ENCODE peak calls at places on chromosomes 4 and X, in five cellular contexts. G is GM12878, X is K562, N is GM23338, S is HepG2. T is an unnamed sample.

GRCh38 chr4:74624351-74625151 is 169.8 kb downstream of the BTC start:
- DNase-seq in G (no peak), X (no peak), N (no peak), S (peak), T (no peak)

GRCh38 chrX:153689654-153690465 is 2.1 kb downstream of the SLC6A8 start:
- DNase-seq in G (no peak), X (peak), N (no peak), S (no peak), T (no peak)

GRCh38 chr4:7938513-7939376 is 916 bp downstream of the AFAP1 start:
- DNase-seq in G (no peak), X (no peak), N (peak), S (no peak), T (no peak)

GRCh38 chr4:144788469-144788868 is 142.5 kb downstream of the HHIP start:
- DNase-seq in G (no peak), X (no peak), N (no peak), S (no peak), T (no peak)

GRCh38 chrX:42246814-42247213 is 323.5 kb upstream of the CASK start:
- DNase-seq in G (no peak), X (no peak), N (no peak), S (peak), T (no peak)

GRCh38 chr4:157048248-157048647 is 27.7 kb upstream of the GLRB start:
- DNase-seq in G (no peak), X (no peak), N (no peak), S (no peak), T (no peak)

GRCh38 chrX:102067966-102068723 is 57.3 kb upstream of the TCEAL2 start:
- DNase-seq in G (peak), X (peak), N (peak), S (peak), T (no peak)

GRCh38 chr4:129172181-129172580 is 76.2 kb downstream of the C4orf33 start:
- DNase-seq in G (no peak), X (no peak), N (no peak), S (no peak), T (no peak)

GRCh38 chr4:89109841-89110540 is 1.3 kb upstream of the TIGD2 start:
- DNase-seq in G (no peak), X (no peak), N (peak), S (no peak), T (no peak)

GRCh38 chr4:73615613-73616012 is 4.6 kb downstream of the RASSF6 start:
- DNase-seq in G (no peak), X (no peak), N (peak), S (peak), T (no peak)

GRCh38 chr4:72971572-72971971 is 97.9 kb downstream of the COX18 start:
- DNase-seq in G (no peak), X (no peak), N (no peak), S (no peak), T (no peak)

GRCh38 chr4:73989928-73990327 is 1.9 kb upstream of the PPBP start:
- DNase-seq in G (no peak), X (no peak), N (no peak), S (no peak), T (no peak)

GRCh38 chr4:20832821-20833220 is 132.6 kb downstream of the PACRGL start:
- DNase-seq in G (no peak), X (no peak), N (no peak), S (no peak), T (no peak)

GRCh38 chrX:119042040-119042439 is 30.8 kb upstream of the CT47C1 start:
- DNase-seq in G (no peak), X (no peak), N (no peak), S (no peak), T (no peak)

GRCh38 chr4:106160560-106160959 is 155.4 kb downstream of the TBCK start:
- DNase-seq in G (no peak), X (no peak), N (no peak), S (no peak), T (no peak)

GRCh38 chr4:3308691-3309090 is 15.9 kb downstream of the RGS12 start:
- DNase-seq in G (no peak), X (no peak), N (no peak), S (no peak), T (no peak)

GRCh38 chr4:82248903-82249632 is 124.7 kb downstream of the HNRNPD start:
- DNase-seq in G (no peak), X (no peak), N (no peak), S (no peak), T (peak)

GRCh38 chr4:62415256-62415655 is 1215.1 kb downstream of the ADGRL3 start:
- DNase-seq in G (no peak), X (no peak), N (no peak), S (no peak), T (no peak)

GRCh38 chrX:136039485-136039884 is 54.2 kb downstream of the SLC9A6 start:
- DNase-seq in G (no peak), X (no peak), N (no peak), S (no peak), T (no peak)

GRCh38 chrX:18809641-18810040 is 102.2 kb downstream of the PPEF1 start:
- DNase-seq in G (no peak), X (no peak), N (no peak), S (no peak), T (no peak)

GRCh38 chr4:151415978-151416377 is 7.0 kb downstream of the FHIP1A start:
- DNase-seq in G (no peak), X (no peak), N (no peak), S (no peak), T (no peak)

GRCh38 chrX:136528645-136529315 is 3.2 kb upstream of the VGLL1 start:
- DNase-seq in G (no peak), X (peak), N (peak), S (no peak), T (no peak)

GRCh38 chr4:680931-681645 is 6.7 kb downstream of the MYL5 start:
- DNase-seq in G (no peak), X (peak), N (peak), S (no peak), T (no peak)

GRCh38 chr4:101277661-101278060 is 69.7 kb downstream of the PPP3CA start:
- DNase-seq in G (no peak), X (no peak), N (no peak), S (no peak), T (no peak)

GRCh38 chrX:102978594-102978993 is 41.5 kb downstream of the RAB40AL start:
- DNase-seq in G (no peak), X (peak), N (peak), S (no peak), T (no peak)

GRCh38 chr4:108117473-108118182 is 51.1 kb downstream of the LEF1 start:
- DNase-seq in G (no peak), X (peak), N (peak), S (peak), T (no peak)

GRCh38 chr4:213971-214370 is 89.7 kb downstream of the ZNF718 start:
- DNase-seq in G (no peak), X (no peak), N (peak), S (no peak), T (no peak)

GRCh38 chrX:106954041-106954440 is 33.8 kb downstream of the CLDN2 start:
- DNase-seq in G (no peak), X (no peak), N (no peak), S (no peak), T (no peak)

GRCh38 chr4:79232555-79232954 is 93.3 kb downstream of the NAA11 start:
- DNase-seq in G (no peak), X (no peak), N (no peak), S (no peak), T (no peak)

GRCh38 chr4:177214935-177215334 is 94.7 kb upstream of the NEIL3 start:
- DNase-seq in G (no peak), X (no peak), N (no peak), S (no peak), T (no peak)

GRCh38 chrX:134660627-134661026 is 2.4 kb upstream of the PLAC1 start:
- DNase-seq in G (no peak), X (no peak), N (no peak), S (no peak), T (no peak)

GRCh38 chrX:16067886-16068515 is 55.4 kb upstream of the GRPR start:
- DNase-seq in G (peak), X (no peak), N (no peak), S (no peak), T (no peak)

GRCh38 chr4:36551697-36552214 is 270.3 kb downstream of the DTHD1 start:
- DNase-seq in G (peak), X (no peak), N (peak), S (no peak), T (no peak)

GRCh38 chrX:64580605-64581004 is 185.4 kb upstream of the MTMR8 start:
- DNase-seq in G (no peak), X (no peak), N (no peak), S (no peak), T (no peak)

GRCh38 chr4:42627887-42628646 is 28.8 kb downstream of the ATP8A1 start:
- DNase-seq in G (peak), X (no peak), N (peak), S (no peak), T (no peak)

GRCh38 chr4:174607792-174608191 is 85.5 kb upstream of the HPGD start:
- DNase-seq in G (no peak), X (no peak), N (no peak), S (no peak), T (no peak)

GRCh38 chr4:174600391-174600790 is 78.1 kb upstream of the HPGD start:
- DNase-seq in G (no peak), X (no peak), N (no peak), S (no peak), T (no peak)

GRCh38 chr4:174598800-174599199 is 76.5 kb upstream of the HPGD start:
- DNase-seq in G (no peak), X (no peak), N (no peak), S (no peak), T (no peak)

GRCh38 chr4:174604198-174604597 is 81.9 kb upstream of the HPGD start:
- DNase-seq in G (no peak), X (no peak), N (no peak), S (no peak), T (peak)
- TF ChIP-seq POLR2AphosphoS5 in G (no peak), X (no peak), N (no peak), S (no peak), T (no peak)

DNA sequence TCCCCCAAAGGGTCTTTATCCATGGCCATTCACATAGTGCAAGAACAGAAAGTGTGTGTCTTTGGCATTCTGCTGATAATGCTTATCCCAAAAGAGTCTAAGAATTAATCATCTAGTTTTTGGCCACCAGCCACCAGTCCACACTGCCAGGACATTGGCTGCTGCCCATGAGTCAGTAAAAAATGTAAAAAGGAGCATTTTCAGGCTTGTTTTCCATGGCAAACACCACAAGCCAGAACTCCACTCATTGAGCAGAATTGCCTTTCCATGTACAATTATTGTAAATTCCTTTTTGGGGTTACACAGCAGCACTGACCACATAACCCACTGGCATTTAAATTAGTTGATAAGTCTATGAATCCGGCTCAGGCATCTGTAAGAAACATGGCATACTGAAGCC is 89.2 kb upstream of the PRDX4 start:
- DNase-seq in G (no peak), X (no peak), N (no peak), S (no peak), T (no peak)
- TF ChIP-seq EZH2 in G (no peak), X (no peak), N (no peak), S (no peak), T (no peak)

GRCh38 chrX:55206152-55206941 is 13.8 kb upstream of the PAGE5 start:
- DNase-seq in G (no peak), X (no peak), N (no peak), S (no peak), T (no peak)
- H3K4me3 ChIP-seq in G (no peak), X (no peak), N (no peak), S (no peak), T (no peak)

DNA sequence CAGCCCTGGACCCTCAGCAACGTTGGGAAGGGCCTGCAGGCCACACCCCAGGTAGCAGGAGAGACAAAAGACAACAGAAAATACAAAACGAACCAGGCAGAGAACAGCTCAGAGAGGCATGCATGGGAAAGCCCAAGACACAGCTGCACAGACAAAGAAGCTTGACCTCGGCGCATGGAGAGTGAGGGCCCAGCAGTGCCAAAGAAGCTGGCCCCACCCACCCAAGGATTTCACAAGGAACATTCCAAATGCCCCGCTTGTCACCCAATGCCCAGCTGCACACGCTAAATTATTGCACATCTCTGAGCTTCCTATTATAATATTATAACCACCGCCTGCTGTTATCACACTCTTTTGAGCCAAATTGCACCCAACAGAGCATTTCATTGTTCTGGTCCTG is 147.7 kb upstream of the TBL1X start:
- DNase-seq in G (no peak), X (no peak), N (no peak), S (no peak), T (no peak)
- TF ChIP-seq POLR2AphosphoS5 in G (no peak), X (no peak), N (no peak), S (no peak), T (no peak)

GRCh38 chr4:32633421-32633820 is 1913.3 kb downstream of the PCDH7 start:
- DNase-seq in G (no peak), X (no peak), N (no peak), S (no peak), T (no peak)
- TF ChIP-seq EZH2 in G (no peak), X (no peak), N (no peak), S (no peak), T (no peak)

DNA sequence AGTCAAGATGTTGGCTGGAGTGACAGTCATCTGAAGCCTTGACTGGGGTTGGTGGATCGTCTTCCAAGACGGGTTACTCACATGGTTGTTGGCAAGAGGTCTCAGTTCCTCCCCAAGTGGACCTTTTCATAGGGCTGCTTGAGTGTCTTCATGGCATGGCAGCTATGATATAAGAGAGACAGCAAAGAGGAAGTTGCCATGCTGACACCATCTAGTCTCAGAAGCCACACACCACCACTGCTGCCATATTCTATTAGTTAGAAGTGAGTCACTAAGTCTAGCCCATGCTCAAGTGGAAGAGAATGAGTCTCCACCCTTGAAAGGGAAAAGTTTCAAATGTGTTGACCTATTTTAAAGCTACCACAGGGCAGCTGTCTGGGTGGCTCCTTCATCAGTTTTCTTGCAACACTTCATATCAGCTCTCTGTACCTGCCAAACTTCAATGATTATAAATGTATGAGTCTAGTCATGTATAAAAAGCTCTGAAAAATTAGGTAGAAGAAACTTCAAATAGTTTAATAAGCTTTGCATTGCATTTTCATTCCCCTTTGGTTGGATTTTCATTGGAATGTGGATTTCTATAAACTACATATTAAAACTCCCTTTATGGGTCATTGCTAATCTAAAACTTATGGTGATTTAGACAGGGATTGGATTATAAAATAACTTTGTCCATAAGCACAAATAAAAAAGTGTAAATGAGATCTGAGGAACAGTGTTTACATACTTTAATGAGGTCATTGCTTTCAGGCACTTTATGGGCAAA is 68.0 kb upstream of the ATXN3L start:
- DNase-seq in G (no peak), X (no peak), N (no peak), S (no peak), T (no peak)
- H3K4me3 ChIP-seq in G (no peak), X (no peak), N (no peak), S (no peak), T (no peak)

GRCh38 chrX:140064993-140065392 is 99.7 kb upstream of the CXorf66 start:
- DNase-seq in G (no peak), X (no peak), N (no peak), S (no peak), T (no peak)
- TF ChIP-seq POLR2AphosphoS5 in G (no peak), X (no peak), N (no peak), S (no peak), T (no peak)

T was measured in SK-N-MC.